ENCODE peak calls at places on chromosomes 6 and 20, in five cellular contexts. I is H1, V is GM23248, Z is IMR-90, H is Karpas-422. Q is an unnamed sample.

GRCh38 chr6:136035378-136036070 is 184.0 kb downstream of the PDE7B start:
- DNase-seq in I (no peak), V (peak), Z (peak), H (no peak), Q (peak)

GRCh38 chr6:23176883-23177282 is 607.5 kb downstream of the HDGFL1 start:
- DNase-seq in I (no peak), V (peak), Z (no peak), H (no peak), Q (no peak)

GRCh38 chr6:40845588-40845987 is 193.4 kb downstream of the UNC5CL start:
- DNase-seq in H (peak), I (peak), Z (peak), V (peak), Q (peak)

GRCh38 chr6:135270676-135271536 is 89.8 kb downstream of the MYB start:
- DNase-seq in V (no peak), I (peak), Z (no peak), H (no peak), Q (no peak)

GRCh38 chr6:135568366-135568765 is 70.8 kb upstream of the AHI1 start:
- DNase-seq in I (no peak), Z (peak), V (peak), H (no peak), Q (peak)

GRCh38 chr6:1771324-1771723 is 161.6 kb downstream of the FOXC1 start:
- DNase-seq in Z (peak), H (no peak), I (no peak), V (peak), Q (no peak)

GRCh38 chr20:3071610-3072529 is at the start of gene OXT:
- DNase-seq in H (no peak), Z (no peak), I (peak), V (peak), Q (peak)

GRCh38 chr6:101918476-101918875 is 525.0 kb downstream of the GRIK2 start:
- DNase-seq in I (no peak), H (no peak), V (peak), Z (no peak), Q (no peak)

GRCh38 chr20:33009214-33010132 is 2.0 kb downstream of the BPIFB2 start:
- DNase-seq in Z (no peak), V (no peak), I (no peak), H (no peak), Q (no peak)

GRCh38 chr6:168648240-168648639 is 207.3 kb downstream of the SMOC2 start:
- DNase-seq in V (no peak), I (no peak), H (no peak), Z (no peak), Q (no peak)

GRCh38 chr20:45014671-45015415 is 48.5 kb downstream of the STK4 start:
- DNase-seq in V (peak), I (no peak), H (no peak), Z (peak), Q (peak)

GRCh38 chr20:56628873-56629463 is at the start of gene TFAP2C:
- DNase-seq in V (peak), H (no peak), I (peak), Z (no peak), Q (peak)

GRCh38 chr6:31058128-31058894 is 48.0 kb downstream of the MUC22 start:
- DNase-seq in V (peak), Z (peak), H (peak), I (no peak), Q (peak)

GRCh38 chr6:19802656-19803055 is 34.5 kb upstream of the ID4 start:
- DNase-seq in V (no peak), H (no peak), Z (no peak), I (no peak), Q (no peak)

GRCh38 chr20:51142448-51142847 is 119.5 kb upstream of the KCNG1 start:
- DNase-seq in Z (no peak), I (no peak), H (no peak), V (no peak), Q (no peak)

GRCh38 chr20:33463332-33464101 is 20.0 kb upstream of the SNTA1 start:
- DNase-seq in I (no peak), Z (no peak), H (no peak), V (no peak), Q (no peak)

GRCh38 chr6:67244037-67244436 is 1391.0 kb upstream of the ADGRB3 start:
- DNase-seq in V (no peak), I (no peak), Z (no peak), H (no peak), Q (no peak)

GRCh38 chr6:141988954-141989705 is 143.6 kb upstream of the GJE1 start:
- DNase-seq in Z (peak), H (peak), V (peak), I (peak), Q (peak)

GRCh38 chr6:158796353-158796752 is 22.8 kb downstream of the EZR start:
- DNase-seq in V (no peak), I (no peak), Z (no peak), H (no peak), Q (no peak)

GRCh38 chr6:150027806-150028565 is 2.7 kb upstream of the RAET1L start:
- DNase-seq in I (no peak), Z (no peak), V (no peak), H (no peak), Q (no peak)

GRCh38 chr6:121886223-121886830 is 450.9 kb downstream of the GJA1 start:
- DNase-seq in Z (peak), V (peak), H (no peak), I (no peak), Q (peak)

GRCh38 chr6:16688984-16689636 is 72.2 kb downstream of the ATXN1 start:
- DNase-seq in I (no peak), H (no peak), V (peak), Z (peak), Q (peak)

GRCh38 chr20:32792316-32792715 is 27.4 kb upstream of the MAPRE1 start:
- DNase-seq in Z (peak), V (peak), I (no peak), H (no peak), Q (peak)

GRCh38 chr6:4342407-4343137 is 207.2 kb upstream of the ECI2 start:
- DNase-seq in V (no peak), I (no peak), H (no peak), Z (peak), Q (peak)

GRCh38 chr6:149846321-149846720 is 17.8 kb downstream of the LRP11 start:
- DNase-seq in V (peak), I (no peak), H (no peak), Z (peak), Q (peak)

GRCh38 chr20:23657202-23657601 is 19.4 kb upstream of the CST3 start:
- DNase-seq in H (no peak), V (no peak), I (no peak), Z (no peak), Q (no peak)

GRCh38 chr20:46962452-46963195 is 68.0 kb downstream of the EYA2 start:
- DNase-seq in H (no peak), Z (peak), I (no peak), V (peak), Q (no peak)

GRCh38 chr20:64080013-64080812 is at the start of gene OPRL1:
- DNase-seq in V (peak), Z (no peak), I (peak), H (no peak), Q (peak)

GRCh38 chr6:117728626-117729025 is 53.4 kb downstream of the NUS1 start:
- DNase-seq in Z (no peak), H (peak), I (no peak), V (no peak), Q (no peak)

GRCh38 chr6:154931741-154932424 is 63.2 kb upstream of the TIAM2 start:
- DNase-seq in H (peak), Z (peak), I (no peak), V (peak), Q (peak)

GRCh38 chr20:401682-402495 is 6.2 kb upstream of the RBCK1 start:
- DNase-seq in H (no peak), Z (peak), I (no peak), V (peak), Q (peak)

GRCh38 chr20:32224463-32224862 is 16.8 kb downstream of the POFUT1 start:
- DNase-seq in H (no peak), Z (no peak), I (no peak), V (no peak), Q (no peak)

GRCh38 chr20:35226126-35226774 is at the start of gene MMP24:
- DNase-seq in V (no peak), I (peak), Z (no peak), H (no peak), Q (no peak)

DNA sequence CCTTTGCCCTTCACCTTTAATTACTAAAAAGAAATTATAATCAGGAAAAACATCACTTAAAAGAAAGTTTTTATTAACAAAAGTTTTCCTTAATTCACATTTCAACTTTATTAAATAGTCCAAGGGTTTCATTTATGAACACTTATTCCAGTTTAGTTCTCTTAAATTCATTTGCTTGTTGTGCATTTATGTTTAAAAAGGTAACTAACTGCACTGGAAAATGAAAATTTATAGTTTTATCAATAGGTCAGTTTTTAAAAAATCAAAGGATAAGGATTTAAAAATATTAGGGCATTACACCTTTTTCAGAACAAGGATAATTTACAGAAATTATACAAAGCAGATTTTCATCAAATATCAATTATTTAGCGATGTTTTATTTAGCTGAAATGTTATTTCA is 958 bp upstream of the ATP5F1E start:
- DNase-seq in I (no peak), Z (no peak), H (no peak), V (no peak), Q (no peak)
- H2AFZ ChIP-seq in I (no peak), Z (no peak), H (no peak), V (peak), Q (no peak)

GRCh38 chr6:37130704-37131103 is 39.2 kb upstream of the PIM1 start:
- DNase-seq in V (peak), H (no peak), Z (peak), I (no peak), Q (peak)

GRCh38 chr6:37127961-37128862 is 41.7 kb upstream of the PIM1 start:
- DNase-seq in Z (peak), V (peak), H (no peak), I (no peak), Q (peak)

GRCh38 chr6:37134622-37135191 is 35.2 kb upstream of the PIM1 start:
- DNase-seq in H (no peak), V (peak), Z (peak), I (no peak), Q (peak)

GRCh38 chr6:37131960-37132253 is 38.0 kb upstream of the PIM1 start:
- DNase-seq in H (no peak), V (no peak), Z (no peak), I (no peak), Q (no peak)

DNA sequence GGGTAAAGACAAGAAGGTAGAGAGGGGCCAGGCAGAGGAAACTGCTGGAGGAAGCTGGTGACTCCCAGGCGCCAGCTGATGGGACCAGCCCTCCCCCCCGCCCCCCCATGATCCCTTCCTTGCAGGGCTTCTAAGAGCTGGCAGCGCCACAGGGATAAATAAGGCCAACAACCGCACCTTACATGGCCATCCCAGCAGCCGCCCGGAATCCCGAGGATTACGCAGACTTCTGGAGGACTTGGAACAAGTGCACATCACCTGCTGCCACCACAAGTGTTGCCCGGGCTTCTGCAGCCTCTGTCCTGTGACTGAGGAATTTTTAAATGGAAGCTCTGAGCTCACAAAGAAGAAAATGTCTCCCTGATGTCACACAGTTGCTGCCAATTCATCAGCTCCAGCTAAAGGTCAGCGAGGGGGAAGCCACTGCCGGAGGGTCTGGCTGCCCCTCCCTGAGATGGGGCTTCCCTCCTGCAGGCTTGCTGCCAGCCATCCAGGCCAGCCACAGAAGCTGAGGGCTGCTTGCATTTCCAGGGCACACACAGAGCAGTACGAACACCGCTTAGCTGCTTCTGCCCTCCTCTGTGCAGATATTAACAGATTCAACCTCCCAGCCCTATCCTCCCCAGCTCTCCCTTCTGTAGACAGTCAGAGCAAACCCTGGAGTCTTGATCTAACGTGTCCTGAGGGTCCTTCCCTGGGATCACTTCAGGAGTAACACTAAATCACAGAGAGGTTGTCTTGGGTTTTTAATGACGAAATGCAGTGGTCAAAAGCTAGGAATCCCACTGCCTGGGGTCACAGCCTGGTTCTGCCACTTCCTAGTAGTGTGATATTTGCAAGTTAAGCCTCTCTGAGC is 38.6 kb upstream of the PIM1 start:
- DNase-seq in H (no peak), Z (no peak), V (peak), I (no peak), Q (peak)
- H3K9ac ChIP-seq in H (no peak), Z (peak), V (no peak), I (no peak), Q (no peak)

GRCh38 chr6:37499433-37500293 is at the start of gene CCDC167:
- DNase-seq in I (peak), Z (peak), H (peak), V (peak), Q (peak)
- H2AFZ ChIP-seq in I (peak), Z (peak), H (peak), V (peak), Q (peak)

DNA sequence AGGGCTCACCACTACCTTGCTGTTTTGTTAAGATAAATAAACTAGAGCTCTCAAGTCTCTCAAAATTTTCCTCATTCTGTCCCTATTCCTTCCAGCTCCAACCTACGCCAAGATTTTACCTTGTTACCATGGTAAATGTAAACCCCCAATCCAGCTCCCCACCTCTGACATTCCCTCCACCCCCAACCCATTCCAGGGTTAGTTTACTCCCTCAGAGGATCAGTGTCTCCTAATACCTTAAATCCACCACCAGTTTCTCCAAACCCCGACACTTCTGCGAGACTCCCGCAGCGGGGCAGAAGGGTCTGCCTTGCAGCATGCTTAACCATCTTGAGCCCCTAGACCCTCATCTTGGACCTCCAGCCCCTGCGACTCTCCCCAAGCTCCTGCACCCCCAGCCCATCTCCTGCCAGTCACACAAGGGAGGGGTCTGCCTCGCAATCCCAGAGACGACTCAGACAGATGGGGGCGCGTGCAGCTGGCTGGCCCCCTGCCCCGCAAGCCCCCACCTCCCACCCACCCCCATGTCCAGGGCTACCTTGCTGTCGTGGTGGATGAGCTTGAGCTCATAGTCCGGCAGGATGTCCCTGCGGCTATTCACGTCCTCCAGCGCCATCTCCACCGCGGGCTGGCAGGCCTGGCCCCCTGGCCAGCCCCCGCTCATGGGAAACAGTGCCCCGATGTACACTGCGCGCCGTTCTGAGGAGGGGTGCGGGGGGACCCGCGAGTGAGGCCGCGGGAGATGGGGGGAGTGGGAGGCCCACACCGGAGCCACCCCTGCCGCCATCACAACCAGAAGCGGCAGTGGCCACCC is 5.8 kb downstream of the GABBR1 start:
- DNase-seq in I (no peak), V (peak), H (no peak), Z (no peak), Q (no peak)
- H3K9ac ChIP-seq in I (peak), V (peak), H (no peak), Z (peak), Q (peak)

DNA sequence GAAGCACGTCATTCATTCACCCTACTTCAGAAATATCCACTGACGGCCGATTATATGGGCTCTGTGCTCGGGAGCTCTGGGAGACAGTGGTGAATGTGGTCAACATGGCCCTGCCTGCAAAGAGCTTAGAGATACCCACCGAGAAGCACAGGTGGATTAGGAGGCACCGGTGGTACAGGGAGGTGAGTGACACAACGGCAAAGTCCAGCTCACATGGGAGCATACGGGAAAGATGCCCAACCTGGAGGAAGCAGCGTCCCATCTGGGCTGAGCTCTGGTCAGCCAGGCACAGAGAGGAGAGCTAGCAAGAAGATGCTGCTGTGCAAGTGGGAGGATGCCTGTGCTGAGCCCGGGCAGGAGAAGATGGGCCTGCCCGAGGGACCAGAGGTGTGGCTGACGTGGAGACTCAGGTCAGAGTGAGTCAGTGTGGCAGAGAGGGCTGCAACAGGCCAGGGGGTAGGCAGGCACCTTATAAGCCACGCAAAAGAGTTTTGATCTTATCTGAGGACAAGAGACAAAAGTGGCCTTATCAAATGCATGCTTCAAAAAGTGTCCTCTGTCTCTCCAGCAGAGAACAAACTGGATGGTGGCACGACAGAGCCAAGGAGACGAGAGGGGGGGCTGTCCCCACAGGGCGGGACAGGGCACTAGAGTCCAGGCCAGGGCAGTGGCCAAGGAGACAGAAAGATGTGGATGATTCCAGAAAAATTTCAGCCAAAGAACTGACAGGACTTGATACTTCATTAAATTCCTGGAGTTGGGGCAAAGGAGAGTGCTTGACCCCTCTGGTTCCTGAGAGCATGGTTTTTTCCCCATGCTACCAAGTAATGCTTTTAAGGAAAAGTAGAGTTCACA is 214.6 kb upstream of the SNX9 start:
- DNase-seq in Z (no peak), H (no peak), I (no peak), V (no peak), Q (no peak)
- H2AFZ ChIP-seq in Z (no peak), H (no peak), I (no peak), V (no peak), Q (no peak)

DNA sequence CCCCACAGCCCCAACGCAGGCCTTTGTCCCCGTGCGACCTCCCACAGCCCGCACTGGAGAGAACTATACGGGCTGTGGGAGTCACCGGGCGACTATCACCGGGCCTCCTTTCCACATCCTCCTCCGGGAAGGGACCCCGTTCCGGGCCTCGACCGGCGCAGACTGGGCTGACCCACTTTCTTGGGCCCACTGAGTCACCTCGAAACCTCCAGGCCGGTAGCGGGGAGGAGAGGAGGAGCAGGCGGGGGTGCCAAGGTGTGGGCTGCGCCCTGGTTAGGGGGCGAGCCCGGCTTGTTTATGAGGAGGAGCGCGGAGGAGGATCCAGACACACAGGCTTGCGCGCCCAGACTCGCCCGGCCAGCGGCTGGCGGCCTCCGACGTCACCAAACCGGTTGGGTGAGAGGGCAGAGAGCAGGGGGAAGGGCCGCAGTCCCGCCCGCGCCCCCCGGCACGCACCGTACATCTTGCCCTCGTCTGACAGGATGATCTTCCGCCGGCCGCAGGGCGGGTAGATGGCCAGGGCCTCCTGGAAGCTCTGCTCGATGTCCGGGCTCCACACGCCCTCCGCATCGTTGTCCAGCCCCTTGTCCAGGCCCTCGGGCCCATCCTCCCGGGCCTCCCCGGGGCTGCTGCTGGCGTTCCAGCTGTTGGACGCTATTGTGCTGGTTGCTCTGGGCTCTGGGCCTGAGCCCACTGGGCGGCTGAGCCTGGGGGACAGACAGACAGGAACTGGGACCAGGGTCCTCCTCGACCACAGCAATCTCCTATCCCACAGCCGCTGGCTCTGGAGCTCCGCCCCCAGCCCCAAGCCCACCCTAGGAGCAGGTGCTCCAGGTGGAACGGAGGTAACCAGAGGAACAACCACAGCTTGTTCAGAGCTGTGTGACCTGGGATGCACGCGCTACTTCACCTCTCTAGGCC is 10.6 kb downstream of the TEAD3 start:
- DNase-seq in H (no peak), V (no peak), I (peak), Z (no peak), Q (no peak)
- H3K9ac ChIP-seq in H (no peak), V (no peak), I (peak), Z (peak), Q (peak)

Q was measured in fibroblast of lung.